ENCODE peak calls at places on chromosomes 1 and 21, in six cellular contexts. E is iris pigment epithelial cell, X is ELR, U is ACHN, C is H4, V is LoVo. T is an unnamed sample.

GRCh38 chr1:209756608-209757445 is 974 bp downstream of the TRAF3IP3 start:
- DNase-seq in E (no peak), C (no peak), V (no peak), U (no peak), X (no peak), T (no peak)

GRCh38 chr1:54256756-54257155 is 56.8 kb downstream of the MRPL37 start:
- DNase-seq in X (no peak), E (no peak), V (no peak), U (no peak), C (no peak), T (no peak)

GRCh38 chr1:220076861-220077762 is 12.5 kb downstream of the BPNT1 start:
- DNase-seq in U (no peak), E (no peak), X (peak; percentile 30), C (no peak), V (no peak), T (peak; percentile 27)

GRCh38 chr1:117825414-117825813 is 104.0 kb downstream of the GDAP2 start:
- DNase-seq in X (no peak), U (no peak), C (no peak), V (no peak), E (no peak), T (peak; percentile 54)

GRCh38 chr1:169680377-169681019 is 30.9 kb downstream of the SELL start:
- DNase-seq in E (no peak), V (no peak), C (no peak), U (no peak), X (no peak), T (no peak)

GRCh38 chr1:61104213-61104612 is 21.9 kb downstream of the NFIA start:
- DNase-seq in U (no peak), E (no peak), C (no peak), V (no peak), X (no peak), T (no peak)

GRCh38 chr1:54800899-54801759 is at the start of gene TTC22:
- DNase-seq in E (no peak), U (peak; percentile 55), V (peak; percentile 79), C (no peak), X (peak; percentile 20), T (peak; percentile 60)

GRCh38 chr1:82227286-82227685 is 426.6 kb downstream of the ADGRL2 start:
- DNase-seq in U (no peak), V (no peak), E (no peak), C (no peak), X (no peak), T (no peak)

GRCh38 chr1:85581138-85581801 is 709 bp downstream of the CCN1 start:
- DNase-seq in U (peak; percentile 29), V (peak; percentile 66), E (peak; percentile 78), C (peak; percentile 66), X (peak; percentile 55), T (peak; percentile 81)

GRCh38 chr1:226491093-226491850 is 57.3 kb upstream of the STUM start:
- DNase-seq in U (no peak), C (no peak), X (no peak), E (no peak), V (no peak), T (no peak)

GRCh38 chr1:243473281-243474210 is 217.7 kb downstream of the SDCCAG8 start:
- DNase-seq in V (no peak), U (peak; percentile 45), E (peak; percentile 34), C (no peak), X (no peak), T (peak; percentile 61)

GRCh38 chr1:60213253-60213652 is 139.7 kb upstream of the C1orf87 start:
- DNase-seq in E (no peak), X (no peak), V (no peak), C (no peak), U (no peak), T (no peak)

GRCh38 chr21:38956006-38956405 is 150.3 kb downstream of the ETS2 start:
- DNase-seq in X (no peak), U (no peak), C (no peak), E (no peak), V (no peak), T (no peak)

GRCh38 chr1:169321539-169321938 is 46.1 kb downstream of the NME7 start:
- DNase-seq in U (no peak), E (peak; percentile 81), C (peak; percentile 27), X (peak; percentile 75), V (peak; percentile 14), T (peak; percentile 66)

GRCh38 chr21:40853956-40854688 is 7.2 kb upstream of the DSCAM start:
- DNase-seq in U (no peak), C (no peak), X (no peak), E (no peak), V (no peak), T (no peak)

GRCh38 chr1:17033481-17033880 is 20.4 kb downstream of the SDHB start:
- DNase-seq in V (no peak), C (no peak), E (no peak), X (no peak), U (no peak), T (no peak)

GRCh38 chr1:222736972-222737371 is at the start of gene FAM177B:
- DNase-seq in C (no peak), V (peak; percentile 6), E (no peak), U (no peak), X (peak; percentile 13), T (no peak)

GRCh38 chr1:227913969-227914791 is 33.6 kb downstream of the WNT9A start:
- DNase-seq in U (no peak), E (no peak), C (no peak), X (no peak), V (no peak), T (no peak)

GRCh38 chr1:52140633-52141512 is 1.0 kb upstream of the ZFYVE9 start:
- DNase-seq in C (no peak), U (no peak), E (peak; percentile 23), V (no peak), X (peak; percentile 17), T (peak; percentile 26)

GRCh38 chr1:57761628-57762027 is 337.8 kb upstream of the DAB1 start:
- DNase-seq in C (no peak), E (no peak), V (no peak), U (no peak), X (no peak), T (no peak)

GRCh38 chr1:199687321-199687720 is 340.2 kb upstream of the NR5A2 start:
- DNase-seq in X (peak; percentile 65), V (no peak), C (peak; percentile 8), U (no peak), E (peak; percentile 63), T (peak; percentile 76)

GRCh38 chr1:22223176-22223575 is 80.3 kb upstream of the WNT4 start:
- DNase-seq in V (no peak), C (no peak), E (no peak), X (no peak), U (no peak), T (no peak)

GRCh38 chr1:244067893-244068292 is 16.8 kb downstream of the ZBTB18 start:
- DNase-seq in V (no peak), X (peak; percentile 50), U (no peak), E (no peak), C (no peak), T (peak; percentile 19)

GRCh38 chr1:26493267-26493666 is 21.0 kb downstream of the HMGN2 start:
- DNase-seq in V (no peak), E (no peak), X (no peak), U (no peak), C (no peak), T (no peak)

GRCh38 chr1:243487649-243488227 is 231.9 kb downstream of the SDCCAG8 start:
- DNase-seq in V (no peak), X (no peak), U (no peak), E (no peak), C (no peak), T (no peak)

GRCh38 chr1:55575571-55576279 is 360.6 kb upstream of the USP24 start:
- DNase-seq in E (no peak), V (no peak), X (no peak), U (no peak), C (no peak), T (peak; percentile 17)

GRCh38 chr1:213163278-213163711 is 112.3 kb downstream of the RPS6KC1 start:
- DNase-seq in V (no peak), X (no peak), U (no peak), C (no peak), E (peak; percentile 29), T (peak; percentile 49)

GRCh38 chr21:34790834-34791233 is 122.0 kb downstream of the CLIC6 start:
- DNase-seq in V (no peak), U (no peak), C (no peak), E (no peak), X (no peak), T (no peak)

GRCh38 chr1:202697038-202697437 is 13.2 kb downstream of the SYT2 start:
- DNase-seq in X (no peak), E (no peak), V (peak; percentile 36), C (peak; percentile 51), U (no peak), T (no peak)

GRCh38 chr1:92961896-92962752 is 862 bp upstream of the DIPK1A start:
- DNase-seq in C (peak; percentile 60), U (peak; percentile 21), V (peak; percentile 40), E (peak; percentile 31), X (peak; percentile 73), T (peak; percentile 81)

GRCh38 chr1:181936768-181937581 is 124.5 kb downstream of the ZNF648 start:
- DNase-seq in C (peak; percentile 48), V (peak; percentile 60), X (peak; percentile 22), U (peak; percentile 74), E (peak; percentile 2), T (peak; percentile 38)

GRCh38 chr1:239976130-239976968 is 115.3 kb upstream of the FMN2 start:
- DNase-seq in C (peak; percentile 42), U (peak; percentile 57), X (peak; percentile 69), V (peak; percentile 54), E (peak; percentile 57), T (peak; percentile 69)

GRCh38 chr1:18511469-18511997 is 30.8 kb downstream of the KLHDC7A start:
- DNase-seq in E (no peak), V (no peak), C (no peak), X (no peak), U (no peak), T (no peak)

GRCh38 chr1:108200627-108201106 is 524 bp upstream of the SLC25A24 start:
- DNase-seq in E (peak; percentile 81), U (peak; percentile 74), X (peak; percentile 74), C (peak; percentile 63), V (peak; percentile 57), T (peak; percentile 93)

GRCh38 chr1:5981009-5981380 is 11.2 kb downstream of the NPHP4 start:
- DNase-seq in C (no peak), V (no peak), E (no peak), X (no peak), U (no peak), T (no peak)

GRCh38 chr1:183030053-183030452 is 6.8 kb downstream of the LAMC1 start:
- DNase-seq in E (peak; percentile 86), V (no peak), C (peak; percentile 37), X (peak; percentile 72), U (no peak), T (peak; percentile 76)